ENCODE peak calls at places on chromosome 6, in eight cellular contexts. One of them, this sample, is unnamed.

GRCh38 chr6:37946021-37946420 is 126.5 kb downstream of the ZFAND3 start:
- DNase-seq in stromal cell of bone marrow: no peak
- DNase-seq in psoas muscle: no peak
- DNase-seq in MCF 10A: no peak
- DNase-seq in AG04449: no peak
- DNase-seq in hepatic stellate cell: no peak
- DNase-seq in cardiac fibroblast: no peak
- DNase-seq in GM20000: no peak
- DNase-seq in this sample: no peak

GRCh38 chr6:43669050-43669921 is 18.3 kb downstream of the MRPS18A start:
- DNase-seq in AG04449: no peak
- DNase-seq in psoas muscle: peak
- DNase-seq in stromal cell of bone marrow: peak
- DNase-seq in MCF 10A: peak
- DNase-seq in hepatic stellate cell: peak
- DNase-seq in cardiac fibroblast: peak
- DNase-seq in GM20000: no peak
- DNase-seq in this sample: no peak

GRCh38 chr6:142696689-142697088 is 248.3 kb downstream of the HIVEP2 start:
- DNase-seq in stromal cell of bone marrow: no peak
- DNase-seq in psoas muscle: peak
- DNase-seq in cardiac fibroblast: no peak
- DNase-seq in GM20000: no peak
- DNase-seq in hepatic stellate cell: no peak
- DNase-seq in MCF 10A: peak
- DNase-seq in AG04449: no peak
- DNase-seq in this sample: no peak

GRCh38 chr6:25583906-25584305 is 68.1 kb upstream of the SCGN start:
- DNase-seq in psoas muscle: no peak
- DNase-seq in GM20000: no peak
- DNase-seq in hepatic stellate cell: no peak
- DNase-seq in AG04449: no peak
- DNase-seq in stromal cell of bone marrow: no peak
- DNase-seq in cardiac fibroblast: no peak
- DNase-seq in MCF 10A: no peak
- DNase-seq in this sample: no peak

GRCh38 chr6:36113701-36114100 is 16.6 kb upstream of the MAPK13 start:
- DNase-seq in cardiac fibroblast: no peak
- DNase-seq in AG04449: no peak
- DNase-seq in MCF 10A: no peak
- DNase-seq in GM20000: no peak
- DNase-seq in hepatic stellate cell: no peak
- DNase-seq in stromal cell of bone marrow: no peak
- DNase-seq in psoas muscle: no peak
- DNase-seq in this sample: no peak

GRCh38 chr6:101011165-101011564 is 130.0 kb upstream of the ASCC3 start:
- DNase-seq in hepatic stellate cell: no peak
- DNase-seq in MCF 10A: peak
- DNase-seq in stromal cell of bone marrow: no peak
- DNase-seq in GM20000: no peak
- DNase-seq in AG04449: no peak
- DNase-seq in cardiac fibroblast: no peak
- DNase-seq in psoas muscle: no peak
- DNase-seq in this sample: no peak

GRCh38 chr6:158184598-158184997 is 16.4 kb downstream of the GTF2H5 start:
- DNase-seq in cardiac fibroblast: peak
- DNase-seq in AG04449: no peak
- DNase-seq in GM20000: no peak
- DNase-seq in stromal cell of bone marrow: no peak
- DNase-seq in psoas muscle: no peak
- DNase-seq in MCF 10A: no peak
- DNase-seq in hepatic stellate cell: no peak
- DNase-seq in this sample: no peak

GRCh38 chr6:150072201-150072600 is 3.3 kb upstream of the ULBP3 start:
- DNase-seq in GM20000: no peak
- DNase-seq in psoas muscle: peak
- DNase-seq in hepatic stellate cell: peak
- DNase-seq in cardiac fibroblast: peak
- DNase-seq in MCF 10A: peak
- DNase-seq in AG04449: no peak
- DNase-seq in stromal cell of bone marrow: no peak
- DNase-seq in this sample: no peak

GRCh38 chr6:52503853-52504777 is 72.7 kb downstream of the TRAM2 start:
- DNase-seq in AG04449: no peak
- DNase-seq in MCF 10A: peak
- DNase-seq in psoas muscle: peak
- DNase-seq in GM20000: no peak
- DNase-seq in hepatic stellate cell: peak
- DNase-seq in stromal cell of bone marrow: peak
- DNase-seq in cardiac fibroblast: peak
- DNase-seq in this sample: no peak

GRCh38 chr6:44076366-44077200 is 50.7 kb downstream of the MRPL14 start:
- DNase-seq in GM20000: peak
- DNase-seq in cardiac fibroblast: no peak
- DNase-seq in stromal cell of bone marrow: no peak
- DNase-seq in hepatic stellate cell: no peak
- DNase-seq in MCF 10A: no peak
- DNase-seq in psoas muscle: peak
- DNase-seq in AG04449: no peak
- DNase-seq in this sample: no peak

This sample was measured in pulmonary artery endothelial cell.